ENCODE peak calls at places on chromosome 15, in four cellular contexts. One of them, this sample, is unnamed.

GRCh38 chr15:95291878-95292472 is 1038.5 kb upstream of the NR2F2 start:
- DNase-seq in epithelial cell of proximal tubule: peak; percentile 15
- DNase-seq in hepatocyte: peak; percentile 67
- DNase-seq in foreskin fibroblast: peak; percentile 53
- DNase-seq in this sample: peak; percentile 46

GRCh38 chr15:36066757-36067156 is 512.7 kb upstream of the CDIN1 start:
- DNase-seq in epithelial cell of proximal tubule: no peak
- DNase-seq in hepatocyte: no peak
- DNase-seq in foreskin fibroblast: no peak
- DNase-seq in this sample: no peak

GRCh38 chr15:60392601-60392985 is 5.2 kb downstream of the ANXA2 start:
- DNase-seq in hepatocyte: peak; percentile 57
- DNase-seq in epithelial cell of proximal tubule: no peak
- DNase-seq in foreskin fibroblast: peak; percentile 79
- DNase-seq in this sample: peak; percentile 89

GRCh38 chr15:65868546-65869126 is 655 bp upstream of the RAB11A start:
- DNase-seq in hepatocyte: no peak
- DNase-seq in foreskin fibroblast: no peak
- DNase-seq in epithelial cell of proximal tubule: no peak
- DNase-seq in this sample: no peak

GRCh38 chr15:58346361-58346760 is 85.4 kb upstream of the LIPC start:
- DNase-seq in epithelial cell of proximal tubule: peak; percentile 35
- DNase-seq in foreskin fibroblast: peak; percentile 81
- DNase-seq in hepatocyte: no peak
- DNase-seq in this sample: no peak

GRCh38 chr15:64837502-64837901 is 4.2 kb upstream of the PLEKHO2 start:
- DNase-seq in epithelial cell of proximal tubule: no peak
- DNase-seq in hepatocyte: no peak
- DNase-seq in foreskin fibroblast: no peak
- DNase-seq in this sample: no peak

GRCh38 chr15:97993310-97993738 is 32.8 kb downstream of the ARRDC4 start:
- DNase-seq in foreskin fibroblast: no peak
- DNase-seq in hepatocyte: peak; percentile 35
- DNase-seq in epithelial cell of proximal tubule: no peak
- DNase-seq in this sample: no peak

GRCh38 chr15:73029003-73029527 is 23.2 kb upstream of the NEO1 start:
- DNase-seq in foreskin fibroblast: no peak
- DNase-seq in epithelial cell of proximal tubule: no peak
- DNase-seq in hepatocyte: no peak
- DNase-seq in this sample: no peak

GRCh38 chr15:48536681-48537091 is 108.8 kb downstream of the FBN1 start:
- DNase-seq in epithelial cell of proximal tubule: no peak
- DNase-seq in foreskin fibroblast: peak; percentile 41
- DNase-seq in hepatocyte: no peak
- DNase-seq in this sample: peak; percentile 50

GRCh38 chr15:90376789-90377188 is 11.3 kb upstream of the IQGAP1 start:
- DNase-seq in hepatocyte: no peak
- DNase-seq in foreskin fibroblast: no peak
- DNase-seq in epithelial cell of proximal tubule: no peak
- DNase-seq in this sample: no peak

GRCh38 chr15:90165659-90166489 is 35.3 kb upstream of the SEMA4B start:
- DNase-seq in epithelial cell of proximal tubule: peak; percentile 98
- DNase-seq in hepatocyte: peak; percentile 95
- DNase-seq in foreskin fibroblast: peak; percentile 99
- DNase-seq in this sample: peak; percentile 98

GRCh38 chr15:63405683-63406456 is 24.2 kb upstream of the CA12 start:
- DNase-seq in epithelial cell of proximal tubule: no peak
- DNase-seq in hepatocyte: no peak
- DNase-seq in foreskin fibroblast: peak; percentile 38
- DNase-seq in this sample: no peak

GRCh38 chr15:62925875-62926274 is 116.7 kb upstream of the TPM1 start:
- DNase-seq in foreskin fibroblast: no peak
- DNase-seq in hepatocyte: no peak
- DNase-seq in epithelial cell of proximal tubule: no peak
- DNase-seq in this sample: no peak

GRCh38 chr15:82911458-82911857 is 41.1 kb downstream of the HOMER2 start:
- DNase-seq in foreskin fibroblast: no peak
- DNase-seq in hepatocyte: no peak
- DNase-seq in epithelial cell of proximal tubule: no peak
- DNase-seq in this sample: no peak

GRCh38 chr15:49255966-49256759 is 86.1 kb downstream of the GALK2 start:
- DNase-seq in hepatocyte: no peak
- DNase-seq in epithelial cell of proximal tubule: no peak
- DNase-seq in foreskin fibroblast: no peak
- DNase-seq in this sample: no peak

GRCh38 chr15:22786868-22787698 is 639 bp downstream of the NIPA1 start:
- DNase-seq in epithelial cell of proximal tubule: no peak
- DNase-seq in hepatocyte: peak; percentile 57
- DNase-seq in foreskin fibroblast: peak; percentile 56
- DNase-seq in this sample: peak; percentile 27

GRCh38 chr15:78715930-78716329 is 74.9 kb upstream of the CHRNB4 start:
- DNase-seq in hepatocyte: no peak
- DNase-seq in foreskin fibroblast: peak; percentile 78
- DNase-seq in epithelial cell of proximal tubule: peak; percentile 44
- DNase-seq in this sample: peak; percentile 58

GRCh38 chr15:33226559-33227181 is 32.2 kb upstream of the FMN1 start:
- DNase-seq in hepatocyte: peak; percentile 46
- DNase-seq in foreskin fibroblast: peak; percentile 38
- DNase-seq in epithelial cell of proximal tubule: peak; percentile 59
- DNase-seq in this sample: peak; percentile 39

GRCh38 chr15:52788099-52788986 is 1.8 kb downstream of the ONECUT1 start:
- DNase-seq in hepatocyte: no peak
- DNase-seq in foreskin fibroblast: no peak
- DNase-seq in epithelial cell of proximal tubule: no peak
- DNase-seq in this sample: no peak

GRCh38 chr15:45021331-45021730 is 1.7 kb upstream of the SORD start:
- DNase-seq in foreskin fibroblast: peak; percentile 31
- DNase-seq in hepatocyte: no peak
- DNase-seq in epithelial cell of proximal tubule: no peak
- DNase-seq in this sample: no peak

GRCh38 chr15:65553691-65554090 is 23.4 kb downstream of the HACD3 start:
- DNase-seq in hepatocyte: no peak
- DNase-seq in epithelial cell of proximal tubule: no peak
- DNase-seq in foreskin fibroblast: no peak
- DNase-seq in this sample: no peak

GRCh38 chr15:90479656-90480055 is 50.1 kb upstream of the CRTC3 start:
- DNase-seq in hepatocyte: peak; percentile 13
- DNase-seq in epithelial cell of proximal tubule: no peak
- DNase-seq in foreskin fibroblast: no peak
- DNase-seq in this sample: peak; percentile 63

GRCh38 chr15:63465104-63465503 is 39.3 kb upstream of the USP3 start:
- DNase-seq in hepatocyte: no peak
- DNase-seq in epithelial cell of proximal tubule: no peak
- DNase-seq in foreskin fibroblast: peak; percentile 68
- DNase-seq in this sample: peak; percentile 52

GRCh38 chr15:80507638-80508316 is 103.6 kb downstream of the ARNT2 start:
- DNase-seq in foreskin fibroblast: peak; percentile 96
- DNase-seq in hepatocyte: no peak
- DNase-seq in epithelial cell of proximal tubule: no peak
- DNase-seq in this sample: peak; percentile 46

GRCh38 chr15:31489801-31490646 is 163.4 kb downstream of the KLF13 start:
- DNase-seq in hepatocyte: peak; percentile 77
- DNase-seq in foreskin fibroblast: peak; percentile 78
- DNase-seq in epithelial cell of proximal tubule: no peak
- DNase-seq in this sample: peak; percentile 49

GRCh38 chr15:41309226-41309905 is 23.0 kb downstream of the OIP5 start:
- DNase-seq in epithelial cell of proximal tubule: no peak
- DNase-seq in hepatocyte: no peak
- DNase-seq in foreskin fibroblast: no peak
- DNase-seq in this sample: no peak
- H3K4me3 ChIP-seq in epithelial cell of proximal tubule: no peak overlapping the region
- H3K4me3 ChIP-seq in hepatocyte: no peak overlapping the region
- H3K4me3 ChIP-seq in foreskin fibroblast: no peak overlapping the region
- H3K4me3 ChIP-seq in this sample: no peak overlapping the region

GRCh38 chr15:67096536-67097294 is 31.3 kb downstream of the SMAD3 start:
- DNase-seq in foreskin fibroblast: peak; percentile 73
- DNase-seq in hepatocyte: no peak
- DNase-seq in epithelial cell of proximal tubule: no peak
- DNase-seq in this sample: no peak

GRCh38 chr15:67098768-67099282 is 33.4 kb downstream of the SMAD3 start:
- DNase-seq in epithelial cell of proximal tubule: no peak
- DNase-seq in foreskin fibroblast: peak; percentile 24
- DNase-seq in hepatocyte: peak; percentile 60
- DNase-seq in this sample: no peak

GRCh38 chr15:67097893-67098740 is 32.7 kb downstream of the SMAD3 start:
- DNase-seq in foreskin fibroblast: peak; percentile 92
- DNase-seq in hepatocyte: no peak
- DNase-seq in epithelial cell of proximal tubule: no peak
- DNase-seq in this sample: peak; percentile 95

GRCh38 chr15:67095834-67096366 is 30.5 kb downstream of the SMAD3 start:
- DNase-seq in epithelial cell of proximal tubule: no peak
- DNase-seq in foreskin fibroblast: no peak
- DNase-seq in hepatocyte: no peak
- DNase-seq in this sample: no peak

DNA sequence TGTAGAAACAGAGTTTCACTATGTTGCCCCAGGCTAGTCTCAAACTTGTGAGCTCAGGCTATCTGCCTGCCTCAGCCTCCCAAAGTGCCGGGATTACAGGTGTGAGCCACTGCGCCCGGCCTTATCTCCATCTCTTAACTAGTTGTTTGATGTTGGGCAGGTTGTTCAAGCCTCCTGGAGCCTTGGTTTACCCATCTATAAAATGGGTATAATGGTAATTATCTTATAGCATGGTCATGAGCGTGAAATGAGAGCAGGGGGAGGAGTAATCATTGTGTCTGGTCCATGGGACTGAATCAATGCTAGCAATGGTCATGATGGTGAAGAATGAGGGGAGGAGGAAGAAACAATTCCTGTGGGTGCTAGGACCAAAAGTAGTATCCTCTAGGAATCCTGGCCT is 32.0 kb downstream of the SMAD3 start:
- DNase-seq in epithelial cell of proximal tubule: no peak
- DNase-seq in hepatocyte: no peak
- DNase-seq in foreskin fibroblast: no peak
- DNase-seq in this sample: no peak
- TF ChIP-seq CTCF in epithelial cell of proximal tubule: no peak
- TF ChIP-seq CTCF in hepatocyte: no peak
- TF ChIP-seq CTCF in foreskin fibroblast: no peak
- TF ChIP-seq CTCF in this sample: no peak

GRCh38 chr15:50425219-50425618 is 1.0 kb downstream of the USP8 start:
- DNase-seq in foreskin fibroblast: no peak
- DNase-seq in epithelial cell of proximal tubule: no peak
- DNase-seq in hepatocyte: no peak
- DNase-seq in this sample: no peak
- H3K4me3 ChIP-seq in foreskin fibroblast: peak overlapping the region; percentile 89
- H3K4me3 ChIP-seq in epithelial cell of proximal tubule: peak overlapping the region; percentile 82
- H3K4me3 ChIP-seq in hepatocyte: peak overlapping the region; percentile 40
- H3K4me3 ChIP-seq in this sample: peak overlapping the region; percentile 78

GRCh38 chr15:50593761-50594160 is 47.3 kb upstream of the USP50 start:
- DNase-seq in foreskin fibroblast: no peak
- DNase-seq in epithelial cell of proximal tubule: no peak
- DNase-seq in hepatocyte: no peak
- DNase-seq in this sample: no peak
- TF ChIP-seq CTCF in foreskin fibroblast: no peak
- TF ChIP-seq CTCF in epithelial cell of proximal tubule: no peak
- TF ChIP-seq CTCF in hepatocyte: no peak
- TF ChIP-seq CTCF in this sample: no peak

GRCh38 chr15:68429691-68430470 is 2.1 kb downstream of the ITGA11 start:
- DNase-seq in hepatocyte: no peak
- DNase-seq in epithelial cell of proximal tubule: no peak
- DNase-seq in foreskin fibroblast: no peak
- DNase-seq in this sample: no peak
- H3K4me3 ChIP-seq in hepatocyte: no peak overlapping the region
- H3K4me3 ChIP-seq in epithelial cell of proximal tubule: no peak overlapping the region
- H3K4me3 ChIP-seq in foreskin fibroblast: no peak overlapping the region
- H3K4me3 ChIP-seq in this sample: peak overlapping the region; percentile 55

GRCh38 chr15:74937602-74938371 is at the start of gene COX5A:
- DNase-seq in epithelial cell of proximal tubule: peak; percentile 52
- DNase-seq in foreskin fibroblast: peak; percentile 99
- DNase-seq in hepatocyte: peak; percentile 98
- DNase-seq in this sample: peak; percentile 98
- TF ChIP-seq CTCF in epithelial cell of proximal tubule: no peak
- TF ChIP-seq CTCF in foreskin fibroblast: no peak
- TF ChIP-seq CTCF in hepatocyte: no peak
- TF ChIP-seq CTCF in this sample: no peak

GRCh38 chr15:96347181-96348111 is 16.9 kb downstream of the NR2F2 start:
- DNase-seq in hepatocyte: no peak
- DNase-seq in foreskin fibroblast: no peak
- DNase-seq in epithelial cell of proximal tubule: no peak
- DNase-seq in this sample: peak; percentile 66
- H3K4me3 ChIP-seq in hepatocyte: no peak overlapping the region
- H3K4me3 ChIP-seq in foreskin fibroblast: peak overlapping the region; percentile 58
- H3K4me3 ChIP-seq in epithelial cell of proximal tubule: peak overlapping the region; percentile 63
- H3K4me3 ChIP-seq in this sample: peak overlapping the region; percentile 99

DNA sequence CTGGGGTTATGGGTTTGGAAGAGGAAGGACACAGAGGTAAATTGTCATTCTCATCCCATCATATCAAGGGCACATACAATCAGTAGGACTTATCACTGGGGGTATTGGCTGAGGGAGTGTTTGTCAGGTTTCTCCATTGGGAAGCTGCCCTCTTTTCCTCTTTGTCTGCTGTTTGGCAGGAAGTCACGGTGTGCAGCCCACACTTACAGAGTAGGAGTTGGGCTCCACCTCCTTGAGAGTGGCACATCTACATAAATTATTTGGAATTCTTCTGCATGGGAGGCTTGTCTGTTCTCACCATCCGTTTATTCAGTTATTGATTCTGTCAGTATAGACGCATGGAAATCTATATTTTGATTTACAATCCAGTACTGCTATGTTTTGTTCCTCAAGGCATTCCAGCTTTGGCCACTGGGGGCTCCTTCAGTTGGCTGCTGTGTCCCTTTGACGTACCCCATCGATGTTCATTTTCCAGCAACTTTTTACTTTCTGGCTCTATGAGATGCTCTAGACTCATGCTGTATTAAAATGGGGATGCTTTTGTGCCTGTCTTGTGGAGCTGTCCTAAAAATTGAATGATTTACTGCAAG is 200.3 kb downstream of the SLCO3A1 start:
- DNase-seq in epithelial cell of proximal tubule: no peak
- DNase-seq in foreskin fibroblast: no peak
- DNase-seq in hepatocyte: no peak
- DNase-seq in this sample: no peak
- TF ChIP-seq CTCF in epithelial cell of proximal tubule: peak; percentile 57
- TF ChIP-seq CTCF in foreskin fibroblast: peak; percentile 9
- TF ChIP-seq CTCF in hepatocyte: peak; percentile 23
- TF ChIP-seq CTCF in this sample: peak; percentile 40

GRCh38 chr15:101006931-101007687 is 88.0 kb downstream of the LRRK1 start:
- DNase-seq in hepatocyte: peak; percentile 90
- DNase-seq in foreskin fibroblast: peak; percentile 91
- DNase-seq in epithelial cell of proximal tubule: no peak
- DNase-seq in this sample: peak; percentile 80
- H3K4me3 ChIP-seq in hepatocyte: no peak overlapping the region
- H3K4me3 ChIP-seq in foreskin fibroblast: no peak overlapping the region
- H3K4me3 ChIP-seq in epithelial cell of proximal tubule: peak overlapping the region; percentile 4
- H3K4me3 ChIP-seq in this sample: no peak overlapping the region

GRCh38 chr15:75785771-75786563 is 57.3 kb upstream of the UBE2Q2 start:
- DNase-seq in epithelial cell of proximal tubule: no peak
- DNase-seq in hepatocyte: peak; percentile 44
- DNase-seq in foreskin fibroblast: peak; percentile 15
- DNase-seq in this sample: no peak
- TF ChIP-seq CTCF in epithelial cell of proximal tubule: no peak
- TF ChIP-seq CTCF in hepatocyte: peak; percentile 25
- TF ChIP-seq CTCF in foreskin fibroblast: no peak
- TF ChIP-seq CTCF in this sample: peak; percentile 28

This sample was measured in astrocyte of the spinal cord.